ENCODE peak calls at places on chromosomes 2 and 18, in nine cellular contexts. V is CD8-positive, alpha-beta memory T cell; O is substantia nigra; K is CMK; T is NCI-H510A; F is mucosa of descending colon; L is NCI-H2029; G is glutamatergic neuron; W is activated naive CD4-positive, alpha-beta T cell. B is an unnamed sample.

GRCh38 chr2:147560810-147561521 is 283.9 kb upstream of the ACVR2A start:
- DNase-seq in V (no peak), O (no peak), K (no peak), T (no peak), F (no peak), L (no peak), G (no peak), W (no peak), B (no peak)

GRCh38 chr2:236928353-236929153 is 157.1 kb upstream of the COPS8 start:
- DNase-seq in V (no peak), O (no peak), K (no peak), T (no peak), F (no peak), L (peak; percentile 48), G (no peak), W (no peak), B (no peak)

GRCh38 chr2:222982010-222982908 is 69.7 kb upstream of the KCNE4 start:
- DNase-seq in V (no peak), O (peak; percentile 60), K (peak; percentile 14), T (peak; percentile 72), F (no peak), L (peak; percentile 91), G (no peak), W (no peak), B (peak; percentile 46)

GRCh38 chr2:177332992-177333388 is 59.6 kb upstream of the AGPS start:
- DNase-seq in V (no peak), O (no peak), K (no peak), T (no peak), F (no peak), L (no peak), G (no peak), W (no peak), B (no peak)

GRCh38 chr2:199988176-199988575 is 32.8 kb downstream of the MAIP1 start:
- DNase-seq in V (no peak), O (no peak), K (no peak), T (no peak), F (no peak), L (no peak), G (no peak), W (no peak), B (no peak)

GRCh38 chr2:206480620-206481019 is 37.3 kb downstream of the ADAM23 start:
- DNase-seq in V (no peak), O (no peak), K (no peak), T (no peak), F (no peak), L (no peak), G (no peak), W (no peak), B (no peak)

GRCh38 chr2:240958366-240959213 is 39.8 kb upstream of the SNED1 start:
- DNase-seq in V (no peak), O (no peak), K (no peak), T (no peak), F (no peak), L (no peak), G (no peak), W (no peak), B (no peak)

GRCh38 chr2:70898363-70899240 is 37.1 kb upstream of the ATP6V1B1 start:
- DNase-seq in V (no peak), O (no peak), K (no peak), T (no peak), F (no peak), L (no peak), G (no peak), W (no peak), B (peak; percentile 58)

GRCh38 chr2:227608469-227609338 is 5.9 kb downstream of the SCYGR3 start:
- DNase-seq in V (no peak), O (no peak), K (peak; percentile 8), T (peak; percentile 57), F (no peak), L (peak; percentile 84), G (no peak), W (no peak), B (no peak)

GRCh38 chr2:28408764-28409599 is 16.3 kb downstream of the FOSL2 start:
- DNase-seq in V (peak; percentile 72), O (no peak), K (no peak), T (no peak), F (peak; percentile 83), L (no peak), G (no peak), W (peak; percentile 19), B (no peak)

GRCh38 chr18:6039055-6039454 is 143.7 kb upstream of the TMEM200C start:
- DNase-seq in V (no peak), O (no peak), K (no peak), T (no peak), F (no peak), L (no peak), G (no peak), W (no peak), B (no peak)

GRCh38 chr2:213232649-213233437 is 51.4 kb upstream of the SPAG16 start:
- DNase-seq in V (peak; percentile 16), O (no peak), K (no peak), T (no peak), F (no peak), L (no peak), G (no peak), W (no peak), B (peak; percentile 12)

GRCh38 chr2:98463551-98463971 is 18.9 kb downstream of the INPP4A start:
- DNase-seq in V (no peak), O (no peak), K (no peak), T (no peak), F (no peak), L (no peak), G (no peak), W (no peak), B (peak; percentile 34)

GRCh38 chr2:9768388-9768787 is 74.9 kb upstream of the TAF1B start:
- DNase-seq in V (no peak), O (no peak), K (no peak), T (peak; percentile 95), F (no peak), L (peak; percentile 49), G (peak; percentile 75), W (no peak), B (peak; percentile 78)

GRCh38 chr2:20985061-20985460 is 58.8 kb downstream of the APOB start:
- DNase-seq in V (no peak), O (no peak), K (no peak), T (no peak), F (no peak), L (no peak), G (no peak), W (no peak), B (no peak)

GRCh38 chr2:62857139-62857931 is 151.8 kb downstream of the EHBP1 start:
- DNase-seq in V (no peak), O (no peak), K (no peak), T (no peak), F (no peak), L (no peak), G (no peak), W (no peak), B (no peak)

GRCh38 chr18:75405341-75405740 is 22.2 kb downstream of the SMIM21 start:
- DNase-seq in V (no peak), O (no peak), K (no peak), T (no peak), F (no peak), L (no peak), G (no peak), W (no peak), B (no peak)

GRCh38 chr2:235330775-235331438 is 162.9 kb upstream of the AGAP1 start:
- DNase-seq in V (no peak), O (no peak), K (no peak), T (no peak), F (no peak), L (no peak), G (no peak), W (no peak), B (no peak)

GRCh38 chr2:60998628-60999545 is 18.6 kb upstream of the PEX13 start:
- DNase-seq in V (peak; percentile 7), O (no peak), K (no peak), T (no peak), F (no peak), L (peak; percentile 38), G (no peak), W (no peak), B (no peak)

GRCh38 chr18:12939161-12939560 is 8.7 kb upstream of the SEH1L start:
- DNase-seq in V (no peak), O (no peak), K (no peak), T (no peak), F (no peak), L (no peak), G (no peak), W (no peak), B (no peak)

GRCh38 chr2:135773917-135774316 is 32.3 kb downstream of the UBXN4 start:
- DNase-seq in V (no peak), O (no peak), K (no peak), T (no peak), F (no peak), L (no peak), G (no peak), W (no peak), B (no peak)

B was measured in WTC11.